ENCODE peak calls at places on chromosomes 11 and 22, in nine cellular contexts. R is cardiac fibroblast; F is thoracic aorta; I is NCI-H748 treated with DMSO at 0.1 percent for 48 hours; B is mucosa of gallbladder; Z is germinal center; K is effector CD8-positive, alpha-beta T cell; S is stimulated activated CD4-positive, alpha-beta T cell treated with anti-CD3 and anti-CD28 coated beads, Interleukin-15, amount 100 ng/mL, for 24 hours; C is Right ventricle myocardium superior. E is an unnamed sample.
A peak's percentile ranks its signal among the peaks of the same experiment; 100 is the strongest.

GRCh38 chr11:120316880-120317688 is 8.0 kb upstream of the TLCD5 start:
- DNase-seq in R (peak; percentile 78), F (no peak), I (no peak), B (peak; percentile 90), Z (no peak), K (no peak), S (no peak), C (peak; percentile 75), E (peak; percentile 82)

GRCh38 chr11:8223513-8223899 is 40.2 kb downstream of the LMO1 start:
- DNase-seq in R (peak; percentile 7), F (no peak), I (no peak), B (no peak), Z (no peak), K (no peak), S (no peak), C (no peak), E (no peak)

GRCh38 chr11:102144357-102145342 is 34.4 kb downstream of the YAP1 start:
- DNase-seq in R (peak; percentile 76), F (no peak), I (no peak), B (no peak), Z (no peak), K (no peak), S (no peak), C (no peak), E (no peak)

GRCh38 chr11:66429983-66430602 is 8.6 kb downstream of the MRPL11 start:
- DNase-seq in R (peak; percentile 83), F (peak; percentile 22), I (peak; percentile 54), B (peak; percentile 68), Z (peak; percentile 68), K (peak; percentile 45), S (peak; percentile 87), C (peak; percentile 81), E (peak; percentile 79)

GRCh38 chr11:8373519-8374432 is 110.1 kb upstream of the LMO1 start:
- DNase-seq in R (no peak), F (no peak), I (no peak), B (no peak), Z (no peak), K (no peak), S (no peak), C (no peak), E (no peak)

GRCh38 chr11:17978553-17979287 is 34.1 kb downstream of the SERGEF start:
- DNase-seq in R (peak; percentile 59), F (no peak), I (no peak), B (peak; percentile 19), Z (peak; percentile 63), K (no peak), S (peak; percentile 41), C (peak; percentile 55), E (peak; percentile 69)

GRCh38 chr11:130180491-130180890 is 20.9 kb downstream of the ST14 start:
- DNase-seq in R (peak; percentile 16), F (no peak), I (no peak), B (no peak), Z (peak; percentile 30), K (no peak), S (no peak), C (no peak), E (no peak)

GRCh38 chr11:92225206-92225562 is 566 bp downstream of the FAT3 start:
- DNase-seq in R (no peak), F (no peak), I (no peak), B (no peak), Z (no peak), K (no peak), S (no peak), C (no peak), E (no peak)

GRCh38 chr11:6735306-6735705 is 36.5 kb downstream of the OR2AG2 start:
- DNase-seq in R (no peak), F (no peak), I (no peak), B (no peak), Z (no peak), K (no peak), S (peak; percentile 12), C (no peak), E (no peak)

GRCh38 chr22:31952094-31952401 is 7.7 kb downstream of the YWHAH start:
- DNase-seq in R (no peak), F (no peak), I (no peak), B (no peak), Z (no peak), K (no peak), S (no peak), C (no peak), E (no peak)

GRCh38 chr11:67118059-67118766 is 850 bp upstream of the KDM2A start:
- DNase-seq in R (peak; percentile 29), F (no peak), I (peak; percentile 6), B (peak; percentile 28), Z (peak; percentile 64), K (peak; percentile 36), S (peak; percentile 65), C (peak; percentile 71), E (peak; percentile 25)

GRCh38 chr11:35043933-35044332 is 95.0 kb upstream of the CD44 start:
- DNase-seq in R (no peak), F (no peak), I (no peak), B (no peak), Z (no peak), K (no peak), S (no peak), C (no peak), E (no peak)

GRCh38 chr11:130580372-130580771 is 131.9 kb downstream of the ADAMTS15 start:
- DNase-seq in R (peak; percentile 82), F (no peak), I (peak; percentile 70), B (no peak), Z (no peak), K (no peak), S (no peak), C (no peak), E (peak; percentile 54)

GRCh38 chr11:62774407-62774806 is 3.2 kb downstream of the TAF6L start:
- DNase-seq in R (no peak), F (no peak), I (no peak), B (no peak), Z (no peak), K (no peak), S (no peak), C (no peak), E (no peak)

GRCh38 chr11:96339704-96340554 is 3.1 kb downstream of the MAML2 start:
- DNase-seq in R (peak; percentile 34), F (no peak), I (no peak), B (no peak), Z (no peak), K (no peak), S (no peak), C (no peak), E (peak; percentile 29)

GRCh38 chr11:101127699-101128570 is 1.7 kb downstream of the PGR start:
- DNase-seq in R (no peak), F (no peak), I (no peak), B (no peak), Z (peak; percentile 3), K (no peak), S (peak; percentile 3), C (peak; percentile 57), E (no peak)

GRCh38 chr11:89361738-89362137 is 129.4 kb downstream of the NOX4 start:
- DNase-seq in R (no peak), F (no peak), I (no peak), B (no peak), Z (no peak), K (no peak), S (no peak), C (no peak), E (no peak)

E was measured in Calu3.